ENCODE peak calls at places on chromosomes 4 and X, in nine cellular contexts. V is activated naive CD8-positive, alpha-beta T cell treated with anti-CD3 and anti-CD28 coated beads, Interleukin-2, amount 50 U/mL, for 24 hours; M is endothelial cell; Q is stimulated activated CD8-positive, alpha-beta memory T cell treated with anti-CD3 and anti-CD28 coated beads, Interleukin-12 subunit alpha, Interleukin-12 subunit beta, amount 100 ng/mL, for 4 hours; C is AG09319; B is RPMI8226; D is mesothelial cell of epicardium; O is uterus; N is GM20000. G is an unnamed sample.

GRCh38 chrX:19956923-19957322 is 33.9 kb downstream of the BCLAF3 start:
- DNase-seq in N (no peak), D (no peak), Q (no peak), M (no peak), C (no peak), B (no peak), O (no peak), V (no peak), G (no peak)

GRCh38 chr4:110193822-110194761 is 4.3 kb downstream of the ELOVL6 start:
- DNase-seq in C (peak), O (peak), N (peak), M (peak), V (peak), B (peak), D (peak), Q (peak), G (peak)

GRCh38 chr4:72966652-72967051 is 102.9 kb downstream of the COX18 start:
- DNase-seq in C (no peak), V (no peak), Q (no peak), B (no peak), N (no peak), M (no peak), D (no peak), O (no peak), G (no peak)

GRCh38 chrX:137418086-137418485 is 147.8 kb upstream of the ZIC3 start:
- DNase-seq in V (no peak), C (no peak), D (no peak), Q (no peak), O (no peak), B (no peak), M (no peak), N (no peak), G (no peak)

GRCh38 chr4:102586002-102586643 is 85.0 kb downstream of the NFKB1 start:
- DNase-seq in B (no peak), Q (no peak), M (no peak), N (peak), V (no peak), D (no peak), C (no peak), O (no peak), G (no peak)

GRCh38 chrX:85992811-85993229 is 54.5 kb downstream of the CHM start:
- DNase-seq in D (no peak), V (no peak), O (no peak), C (no peak), Q (no peak), N (no peak), M (no peak), B (no peak), G (no peak)

GRCh38 chr4:54781771-54782170 is 124.0 kb downstream of the KIT start:
- DNase-seq in C (no peak), Q (no peak), B (no peak), O (peak), D (no peak), V (no peak), M (no peak), N (no peak), G (no peak)

GRCh38 chr4:182879913-182880312 is 37.3 kb downstream of the DCTD start:
- DNase-seq in V (no peak), N (no peak), O (no peak), C (no peak), Q (no peak), B (no peak), D (no peak), M (no peak), G (no peak)

GRCh38 chrX:100973411-100973810 is 3.9 kb downstream of the ARL13A start:
- DNase-seq in O (no peak), Q (no peak), V (no peak), M (no peak), B (no peak), D (no peak), N (no peak), C (no peak), G (no peak)

GRCh38 chr4:60315586-60315985 is 884.5 kb upstream of the ADGRL3 start:
- DNase-seq in C (no peak), N (no peak), M (no peak), B (no peak), D (no peak), O (no peak), V (no peak), Q (no peak), G (no peak)

GRCh38 chr4:57023104-57023503 is 44.4 kb downstream of the POLR2B start:
- DNase-seq in B (no peak), N (no peak), V (no peak), Q (no peak), D (no peak), M (no peak), C (peak), O (no peak), G (no peak)

GRCh38 chrX:48695524-48695875 is 1.0 kb upstream of the SUV39H1 start:
- DNase-seq in N (peak), V (no peak), M (no peak), Q (no peak), C (no peak), O (no peak), D (no peak), B (no peak), G (no peak)

GRCh38 chrX:114162068-114162735 is 421.7 kb upstream of the HTR2C start:
- DNase-seq in B (peak), O (no peak), Q (no peak), M (peak), C (no peak), D (no peak), V (no peak), N (no peak), G (no peak)

GRCh38 chr4:16667464-16667863 is 231.0 kb downstream of the LDB2 start:
- DNase-seq in O (no peak), Q (no peak), M (no peak), C (peak), B (no peak), D (no peak), N (no peak), V (no peak), G (no peak)

GRCh38 chrX:129797251-129797906 is 17.6 kb downstream of the SASH3 start:
- DNase-seq in V (no peak), B (no peak), M (no peak), N (no peak), D (no peak), Q (no peak), O (no peak), C (no peak), G (no peak)

GRCh38 chr4:79603681-79604080 is 195.7 kb upstream of the GK2 start:
- DNase-seq in D (no peak), N (no peak), Q (no peak), O (no peak), B (no peak), M (no peak), C (no peak), V (no peak), G (no peak)

GRCh38 chr4:158938462-158939044 is 164.3 kb upstream of the RAPGEF2 start:
- DNase-seq in V (no peak), N (no peak), C (no peak), B (no peak), O (no peak), D (no peak), Q (no peak), M (no peak), G (no peak)

GRCh38 chrX:117990438-117990837 is 126.2 kb downstream of the KLHL13 start:
- DNase-seq in N (no peak), D (no peak), M (no peak), Q (no peak), O (no peak), C (peak), V (no peak), B (no peak), G (no peak)

GRCh38 chrX:48508400-48509244 is at the start of gene PORCN:
- DNase-seq in B (peak), V (peak), N (peak), C (peak), Q (peak), O (peak), D (peak), M (peak), G (peak)

GRCh38 chr4:112189754-112190153 is 41.8 kb upstream of the AP1AR start:
- DNase-seq in M (no peak), C (no peak), B (no peak), D (no peak), O (no peak), N (no peak), Q (no peak), V (no peak), G (no peak)

GRCh38 chr4:2042207-2042946 is 16.8 kb upstream of the NAT8L start:
- DNase-seq in V (peak), M (peak), D (no peak), O (no peak), Q (peak), C (no peak), B (peak), N (peak), G (peak)

GRCh38 chr4:105451346-105451745 is 22.5 kb downstream of the PPA2 start:
- DNase-seq in O (no peak), V (no peak), M (no peak), N (no peak), Q (no peak), C (no peak), D (no peak), B (no peak), G (no peak)

GRCh38 chr4:150070464-150071170 is 7.6 kb upstream of the DCLK2 start:
- DNase-seq in C (no peak), B (no peak), M (no peak), N (no peak), D (no peak), Q (no peak), V (no peak), O (no peak), G (no peak)

GRCh38 chr4:174318829-174319764 is 35.4 kb downstream of the CEP44 start:
- DNase-seq in O (no peak), M (peak), N (peak), C (no peak), B (peak), D (no peak), V (no peak), Q (no peak), G (no peak)

GRCh38 chr4:8703857-8704495 is 111.4 kb downstream of the CPZ start:
- DNase-seq in M (no peak), B (no peak), N (no peak), V (no peak), O (no peak), C (no peak), Q (no peak), D (peak), G (no peak)

GRCh38 chrX:107678957-107679740 is 50.8 kb downstream of the PRPS1 start:
- DNase-seq in C (no peak), O (peak), V (peak), D (no peak), N (no peak), Q (peak), M (no peak), B (peak), G (peak)

GRCh38 chr4:118280501-118281218 is 72.1 kb downstream of the PRSS12 start:
- DNase-seq in M (peak), O (no peak), V (peak), N (no peak), Q (no peak), C (peak), B (peak), D (peak), G (peak)

GRCh38 chr4:38189445-38189844 is 229.2 kb downstream of the PTTG2 start:
- DNase-seq in D (no peak), C (no peak), B (no peak), M (no peak), N (no peak), V (no peak), O (no peak), Q (no peak), G (peak)

G was measured in activated CD4-positive, alpha-beta T cell treated with anti-CD3 and anti-CD28 coated beads, Interleukin-2, amount 50 U/mL, for 48 hours.